ENCODE peak calls at places on chromosomes 5 and 9, in four cellular contexts. Z is fibroblast of villous mesenchyme, J is coronary artery, O is NCI-H2081. H is an unnamed sample.

GRCh38 chr5:93225748-93226147 is 355.3 kb downstream of the NR2F1-AS1 start:
- DNase-seq in Z (no peak), J (no peak), O (no peak), H (no peak)

GRCh38 chr9:126617003-126617739 is 3.4 kb downstream of the LMX1B start:
- DNase-seq in Z (no peak), J (no peak), O (no peak), H (no peak)

GRCh38 chr5:90558344-90559192 is at the start of gene ADGRV1:
- DNase-seq in Z (peak; percentile 34), J (no peak), O (peak; percentile 95), H (no peak)

GRCh38 chr5:133930061-133930823 is 38.2 kb downstream of the C5orf15 start:
- DNase-seq in Z (peak; percentile 33), J (no peak), O (no peak), H (peak; percentile 91)

GRCh38 chr9:111986035-111986556 is 89.5 kb downstream of the UGCG start:
- DNase-seq in Z (peak; percentile 66), J (no peak), O (no peak), H (no peak)

GRCh38 chr5:99775189-99775588 is 760.0 kb upstream of the FAM174A start:
- DNase-seq in Z (no peak), J (no peak), O (no peak), H (no peak)

GRCh38 chr9:127931092-127931881 is 710 bp upstream of the PIP5KL1 start:
- DNase-seq in Z (peak; percentile 85), J (no peak), O (no peak), H (no peak)

GRCh38 chr5:170631471-170632195 is 127.8 kb downstream of the KCNIP1 start:
- DNase-seq in Z (no peak), J (peak; percentile 80), O (no peak), H (peak; percentile 82)

GRCh38 chr5:129912601-129913000 is 8.3 kb downstream of the CHSY3 start:
- DNase-seq in Z (no peak), J (no peak), O (no peak), H (no peak)

GRCh38 chr9:71254592-71255277 is 133.3 kb upstream of the TRPM3 start:
- DNase-seq in Z (no peak), J (no peak), O (no peak), H (no peak)

GRCh38 chr9:132214027-132214622 is 52.3 kb downstream of the NTNG2 start:
- DNase-seq in Z (peak; percentile 63), J (no peak), O (peak; percentile 73), H (peak; percentile 84)

GRCh38 chr5:180809403-180810209 is 7.0 kb upstream of the MGAT1 start:
- DNase-seq in Z (peak; percentile 91), J (peak; percentile 93), O (peak; percentile 91), H (peak; percentile 97)

GRCh38 chr5:143554918-143555477 is 151.5 kb upstream of the NR3C1 start:
- DNase-seq in Z (peak; percentile 79), J (no peak), O (no peak), H (no peak)

GRCh38 chr5:9401786-9402472 is 143.9 kb downstream of the SEMA5A start:
- DNase-seq in Z (peak; percentile 82), J (no peak), O (no peak), H (no peak)

GRCh38 chr9:129838707-129839259 is 3.5 kb downstream of the USP20 start:
- DNase-seq in Z (peak; percentile 80), J (no peak), O (no peak), H (no peak)

GRCh38 chr9:127753556-127753955 is 18.5 kb upstream of the TOR2A start:
- DNase-seq in Z (no peak), J (no peak), O (no peak), H (no peak)

GRCh38 chr5:109105631-109106267 is 304.0 kb downstream of the PJA2 start:
- DNase-seq in Z (peak; percentile 80), J (no peak), O (no peak), H (no peak)

GRCh38 chr5:130526708-130527107 is 622.4 kb downstream of the CHSY3 start:
- DNase-seq in Z (no peak), J (no peak), O (no peak), H (no peak)

GRCh38 chr9:28423255-28423654 is 850.0 kb upstream of the C9orf72 start:
- DNase-seq in Z (no peak), J (no peak), O (no peak), H (no peak)

GRCh38 chr9:88184986-88185385 is 46.7 kb upstream of the SPATA31C2 start:
- DNase-seq in Z (no peak), J (no peak), O (no peak), H (no peak)

GRCh38 chr5:175336781-175337180 is 107.2 kb downstream of the DRD1 start:
- DNase-seq in Z (no peak), J (no peak), O (no peak), H (no peak)

H was measured in aorta.